ENCODE peak calls at places on chromosomes 5 and 9, in seven cellular contexts. G is tibial nerve, S is SK-N-SH, X is psoas muscle, H is thoracic aorta, C is transverse colon, B is mammary epithelial cell. J is an unnamed sample.

GRCh38 chr9:1951446-1951845 is 63.7 kb upstream of the SMARCA2 start:
- DNase-seq in X (no peak), C (no peak), H (no peak), B (no peak), S (no peak), G (no peak), J (no peak)

GRCh38 chr5:21820527-21820926 is 1032.6 kb downstream of the CDH12 start:
- DNase-seq in H (no peak), B (no peak), X (no peak), S (no peak), C (no peak), G (no peak), J (no peak)

GRCh38 chr9:80085668-80086067 is 513.9 kb downstream of the TLE4 start:
- DNase-seq in S (no peak), H (no peak), C (no peak), B (peak; percentile 21), X (no peak), G (no peak), J (no peak)

GRCh38 chr5:137995077-137995746 is 37.7 kb downstream of the FAM13B start:
- DNase-seq in B (peak; percentile 12), X (no peak), H (no peak), C (no peak), G (no peak), S (no peak), J (no peak)

GRCh38 chr5:170470275-170470674 is 33.5 kb upstream of the KCNIP1 start:
- DNase-seq in C (no peak), H (no peak), S (no peak), G (no peak), B (no peak), X (no peak), J (no peak)

GRCh38 chr9:36891341-36891811 is 142.7 kb downstream of the PAX5 start:
- DNase-seq in C (no peak), H (no peak), B (no peak), X (peak; percentile 28), G (no peak), S (peak; percentile 71), J (no peak)

GRCh38 chr5:99702565-99702964 is 773.8 kb upstream of the CHD1 start:
- DNase-seq in H (no peak), S (no peak), C (no peak), G (no peak), X (no peak), B (no peak), J (no peak)

GRCh38 chr5:173907686-173908371 is 19.7 kb downstream of the CPEB4 start:
- DNase-seq in S (no peak), X (no peak), G (no peak), B (no peak), H (no peak), C (no peak), J (no peak)

GRCh38 chr5:43193171-43193951 is 1.3 kb downstream of the NIM1K start:
- DNase-seq in C (no peak), G (peak; percentile 43), X (no peak), S (peak; percentile 69), H (peak; percentile 8), B (peak; percentile 86), J (no peak)

GRCh38 chr5:69292349-69292748 is 40.3 kb downstream of the CCDC125 start:
- DNase-seq in S (peak; percentile 47), G (no peak), C (no peak), B (no peak), H (no peak), X (no peak), J (no peak)

GRCh38 chr9:95757026-95757425 is 118.5 kb upstream of the ERCC6L2 start:
- DNase-seq in C (no peak), X (no peak), B (peak; percentile 41), G (peak; percentile 25), H (no peak), S (no peak), J (no peak)

GRCh38 chr5:38707352-38708324 is 138.2 kb upstream of the OSMR start:
- DNase-seq in B (no peak), H (no peak), S (peak; percentile 48), G (no peak), C (no peak), X (no peak), J (no peak)

GRCh38 chr5:15521349-15521937 is 21.5 kb downstream of the FBXL7 start:
- DNase-seq in C (no peak), G (no peak), X (no peak), B (no peak), H (no peak), S (no peak), J (no peak)

GRCh38 chr5:127359502-127359901 is 68.9 kb downstream of the MEGF10 start:
- DNase-seq in X (no peak), H (no peak), B (no peak), G (no peak), C (no peak), S (no peak), J (no peak)

GRCh38 chr5:2109566-2109965 is 226.8 kb upstream of the IRX4 start:
- DNase-seq in S (no peak), H (no peak), C (no peak), X (no peak), B (no peak), G (no peak), J (no peak)

GRCh38 chr9:128276574-128277270 is 646 bp downstream of the SWI5 start:
- DNase-seq in X (peak; percentile 62), G (peak; percentile 37), S (peak; percentile 62), H (no peak), B (peak; percentile 24), C (no peak), J (no peak)

DNA sequence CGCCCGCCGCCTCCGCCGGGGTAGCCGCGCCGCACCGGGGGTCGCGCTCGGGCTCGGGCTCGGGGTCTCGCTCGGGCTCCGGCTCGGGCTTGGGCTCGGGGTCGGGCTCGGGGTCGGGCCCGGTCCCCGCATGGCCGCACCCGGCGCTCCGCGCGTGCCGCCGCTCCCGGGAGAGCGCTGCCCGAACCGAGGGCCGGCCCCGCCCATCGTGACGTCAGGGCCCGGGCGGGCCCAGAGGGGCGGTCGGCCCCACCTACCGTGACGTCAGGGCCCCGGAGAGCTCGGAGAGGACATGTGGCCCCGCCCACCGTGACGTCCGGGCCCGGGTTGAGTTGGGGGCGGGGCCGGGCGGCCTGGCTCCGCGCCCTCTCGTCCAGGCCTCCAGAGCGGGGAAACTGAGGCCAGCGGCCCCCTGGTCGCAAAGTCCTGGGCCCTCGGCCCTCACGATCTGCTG is at the start of gene NSMF:
- DNase-seq in S (peak; percentile 100), G (peak; percentile 90), B (peak; percentile 84), H (peak; percentile 74), X (peak; percentile 97), C (peak; percentile 97), J (no peak)
- H3K4me1 ChIP-seq in S (peaks cover 48% of the 10 kb centered on the region), G (peaks cover 37% of the 10 kb centered on the region), B (peaks cover 15% of the 10 kb centered on the region), H (peaks cover 28% of the 10 kb centered on the region), X (peaks cover 8% of the 10 kb centered on the region), C (peaks cover 19% of the 10 kb centered on the region), J (peaks cover 36% of the 10 kb centered on the region)

DNA sequence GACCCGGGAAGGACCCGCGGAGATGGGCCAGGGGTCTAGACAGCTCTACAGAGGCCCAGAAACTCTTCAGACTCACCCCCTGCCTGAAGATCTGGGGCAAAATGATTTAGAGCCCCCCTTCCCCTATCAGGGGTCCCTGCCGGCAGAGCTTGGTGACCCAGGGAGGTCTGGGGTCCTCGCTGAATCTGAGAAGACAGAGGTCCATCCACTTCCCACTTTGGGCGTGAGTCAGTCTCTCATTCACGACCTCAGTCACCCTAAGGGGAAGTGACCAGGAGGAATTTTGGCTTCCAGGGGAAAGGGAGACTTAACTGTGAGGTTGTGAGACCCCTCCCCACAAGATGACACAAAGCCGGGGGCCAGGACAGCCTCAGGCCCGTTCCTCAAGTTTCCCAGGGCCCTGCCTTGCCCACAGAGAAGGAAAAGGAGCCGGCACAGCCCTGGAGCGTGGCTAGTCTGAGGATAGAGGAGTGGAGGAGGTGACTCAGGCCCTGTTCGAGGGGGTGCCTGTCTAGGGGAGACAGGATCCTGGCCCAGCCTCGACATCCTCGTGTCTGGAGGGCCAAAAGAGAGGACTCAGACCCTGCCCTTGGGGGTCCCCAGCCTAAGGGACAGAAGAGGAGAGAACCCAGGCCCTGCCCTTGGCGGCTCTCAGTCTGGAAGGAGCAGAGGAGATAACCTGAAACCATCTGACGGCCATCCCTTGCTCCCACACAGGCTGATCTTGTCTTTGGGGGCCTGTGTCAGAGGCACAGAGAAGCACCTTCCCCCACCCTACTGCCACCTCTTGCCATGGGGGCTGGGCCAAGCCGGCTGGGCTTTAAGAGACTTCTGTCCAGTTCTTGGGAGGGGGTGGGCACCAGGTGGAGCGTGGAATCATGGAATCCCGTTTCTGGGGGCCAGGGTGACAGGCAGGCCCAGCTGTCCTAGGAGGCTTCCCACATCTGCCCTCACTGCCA is 885 bp downstream of the PDLIM4 start:
- DNase-seq in S (peak; percentile 55), C (peak; percentile 23), X (peak; percentile 55), H (no peak), G (peak; percentile 48), B (peak; percentile 66), J (no peak)
- H3K27ac ChIP-seq in S (peak overlapping the region; percentile 91), C (peak overlapping the region; percentile 96), X (peak overlapping the region; percentile 69), H (peak overlapping the region; percentile 98), G (peak overlapping the region; percentile 97), B (peak overlapping the region; percentile 92), J (peak overlapping the region; percentile 99)

GRCh38 chr9:129885670-129886106 is 50.4 kb downstream of the USP20 start:
- DNase-seq in H (peak; percentile 79), B (peak; percentile 89), G (peak; percentile 87), C (peak; percentile 97), S (peak; percentile 96), X (peak; percentile 96), J (peak; percentile 94)
- H3K4me3 ChIP-seq in H (peak overlapping the region; percentile 60), B (peak overlapping the region; percentile 5), G (peak overlapping the region; percentile 25), C (peak overlapping the region; percentile 25), S (peak overlapping the region; percentile 13), X (peak overlapping the region; percentile 55), J (peak overlapping the region; percentile 46)

GRCh38 chr9:131582466-131583341 is 37.4 kb downstream of the PRRT1B start:
- DNase-seq in S (no peak), X (peak; percentile 43), B (no peak), C (no peak), H (no peak), G (no peak), J (no peak)
- H3K4me1 ChIP-seq in S (peaks cover 4% of the 10 kb centered on the region), X (peaks cover 8% of the 10 kb centered on the region), B (no peaks in the 10 kb centered on the region), C (no peaks in the 10 kb centered on the region), H (no peaks in the 10 kb centered on the region), G (no peaks in the 10 kb centered on the region), J (no peaks in the 10 kb centered on the region)

GRCh38 chr5:164148292-164148691 is 642.9 kb downstream of the MAT2B start:
- DNase-seq in X (no peak), H (no peak), B (no peak), C (no peak), G (no peak), S (no peak), J (no peak)
- H3K27ac ChIP-seq in X (no peak overlapping the region), H (no peak overlapping the region), B (no peak overlapping the region), C (no peak overlapping the region), G (no peak overlapping the region), S (no peak overlapping the region), J (no peak overlapping the region)

GRCh38 chr5:44945743-44946142 is 137.0 kb downstream of the MRPS30 start:
- DNase-seq in G (no peak), H (no peak), X (no peak), C (no peak), S (no peak), B (peak; percentile 18), J (no peak)

GRCh38 chr5:44943637-44944036 is 134.9 kb downstream of the MRPS30 start:
- DNase-seq in G (no peak), C (no peak), H (no peak), S (no peak), B (peak; percentile 9), X (no peak), J (no peak)

GRCh38 chr5:44942524-44943001 is 133.8 kb downstream of the MRPS30 start:
- DNase-seq in H (no peak), X (no peak), B (no peak), G (no peak), C (no peak), S (no peak), J (no peak)
- H3K4me3 ChIP-seq in H (no peak overlapping the region), X (no peak overlapping the region), B (no peak overlapping the region), G (no peak overlapping the region), C (no peak overlapping the region), S (no peak overlapping the region), J (no peak overlapping the region)

GRCh38 chr5:59136575-59136974 is 553.7 kb downstream of the RAB3C start:
- DNase-seq in G (no peak), S (no peak), H (no peak), X (no peak), B (no peak), C (no peak), J (no peak)
- H3K4me1 ChIP-seq in G (no peaks in the 10 kb centered on the region), S (peaks cover 11% of the 10 kb centered on the region), H (peaks cover 4% of the 10 kb centered on the region), X (peaks cover 65% of the 10 kb centered on the region), B (peaks cover 6% of the 10 kb centered on the region), C (no peaks in the 10 kb centered on the region), J (peaks cover 21% of the 10 kb centered on the region)

J was measured in vagina.